ENCODE peak calls at places on chromosomes 5 and 9, in nine cellular contexts. P is cardiac fibroblast; S is neural crest cell; L is heart left ventricle; E is fibroblast of pulmonary artery; W is AG10803; U is Calu3; G is CD8-positive, alpha-beta T cell; H is H9. T is an unnamed sample.

GRCh38 chr9:12778389-12778788 is 3.6 kb downstream of the LURAP1L start:
- DNase-seq in P (no peak), S (no peak), L (no peak), E (no peak), W (no peak), U (no peak), G (no peak), H (no peak), T (no peak)

GRCh38 chr5:73759771-73760170 is 133.8 kb downstream of the ARHGEF28 start:
- DNase-seq in P (no peak), S (no peak), L (no peak), E (no peak), W (no peak), U (no peak), G (no peak), H (no peak), T (no peak)

GRCh38 chr5:134464988-134465855 is 53.5 kb upstream of the CDKN2AIPNL start:
- DNase-seq in P (no peak), S (no peak), L (peak), E (no peak), W (no peak), U (no peak), G (no peak), H (no peak), T (no peak)

GRCh38 chr9:133255371-133255940 is 19.5 kb downstream of the ABO start:
- DNase-seq in P (no peak), S (no peak), L (no peak), E (no peak), W (no peak), U (no peak), G (no peak), H (no peak), T (no peak)

GRCh38 chr5:152255411-152255810 is 149.7 kb downstream of the NMUR2 start:
- DNase-seq in P (no peak), S (no peak), L (no peak), E (no peak), W (no peak), U (no peak), G (no peak), H (no peak), T (no peak)

GRCh38 chr9:133986774-133987454 is 5.2 kb downstream of the VAV2 start:
- DNase-seq in P (no peak), S (no peak), L (no peak), E (no peak), W (no peak), U (no peak), G (no peak), H (no peak), T (no peak)

GRCh38 chr9:111662851-111663823 is 1.7 kb downstream of the GNG10 start:
- DNase-seq in P (no peak), S (no peak), L (no peak), E (no peak), W (no peak), U (no peak), G (no peak), H (peak), T (no peak)

GRCh38 chr9:113875917-113876805 is at the start of gene ZNF618:
- DNase-seq in P (peak), S (peak), L (peak), E (no peak), W (peak), U (peak), G (no peak), H (no peak), T (no peak)

GRCh38 chr9:37575921-37576721 is at the start of gene FBXO10:
- DNase-seq in P (peak), S (peak), L (peak), E (peak), W (peak), U (peak), G (peak), H (peak), T (peak)

GRCh38 chr5:39211773-39212172 is 7.6 kb downstream of the FYB1 start:
- DNase-seq in P (no peak), S (no peak), L (no peak), E (no peak), W (no peak), U (no peak), G (no peak), H (no peak), T (no peak)

GRCh38 chr9:132806306-132806705 is 71.8 kb downstream of the AK8 start:
- DNase-seq in P (no peak), S (no peak), L (no peak), E (no peak), W (no peak), U (no peak), G (no peak), H (no peak), T (no peak)

GRCh38 chr9:77883846-77884771 is 147.5 kb downstream of the GNAQ start:
- DNase-seq in P (peak), S (no peak), L (no peak), E (peak), W (peak), U (no peak), G (no peak), H (no peak), T (peak)

GRCh38 chr5:170287532-170287931 is 10.0 kb downstream of the LCP2 start:
- DNase-seq in P (peak), S (no peak), L (peak), E (peak), W (peak), U (no peak), G (no peak), H (no peak), T (no peak)

GRCh38 chr5:151067632-151068031 is 13.2 kb downstream of the TNIP1 start:
- DNase-seq in P (no peak), S (no peak), L (peak), E (no peak), W (no peak), U (no peak), G (no peak), H (no peak), T (no peak)

GRCh38 chr5:76532061-76532460 is 91.1 kb downstream of the F2RL2 start:
- DNase-seq in P (no peak), S (no peak), L (no peak), E (no peak), W (no peak), U (no peak), G (no peak), H (no peak), T (no peak)

GRCh38 chr5:124847907-124848306 is 101.5 kb upstream of the ZNF608 start:
- DNase-seq in P (no peak), S (no peak), L (no peak), E (no peak), W (no peak), U (no peak), G (no peak), H (no peak), T (no peak)

GRCh38 chr9:27460225-27461023 is 63.7 kb upstream of the IFNK start:
- DNase-seq in P (peak), S (no peak), L (peak), E (peak), W (peak), U (no peak), G (no peak), H (no peak), T (no peak)

GRCh38 chr9:84442712-84443111 is 102.2 kb upstream of the SLC28A3 start:
- DNase-seq in P (no peak), S (no peak), L (no peak), E (no peak), W (no peak), U (no peak), G (no peak), H (no peak), T (no peak)

GRCh38 chr5:160824590-160824989 is 27.4 kb downstream of the ATP10B start:
- DNase-seq in P (no peak), S (no peak), L (no peak), E (no peak), W (no peak), U (no peak), G (no peak), H (no peak), T (no peak)

GRCh38 chr5:65034782-65035181 is 266.1 kb downstream of the CWC27 start:
- DNase-seq in P (no peak), S (no peak), L (peak), E (no peak), W (no peak), U (no peak), G (no peak), H (peak), T (no peak)

GRCh38 chr5:65032250-65032649 is 263.5 kb downstream of the CWC27 start:
- DNase-seq in P (peak), S (no peak), L (no peak), E (peak), W (peak), U (no peak), G (no peak), H (no peak), T (peak)

GRCh38 chr5:65037845-65038815 is 269.4 kb downstream of the CWC27 start:
- DNase-seq in P (peak), S (no peak), L (peak), E (no peak), W (no peak), U (peak), G (no peak), H (peak), T (no peak)

GRCh38 chr5:65034029-65034781 is 265.5 kb downstream of the CWC27 start:
- DNase-seq in P (peak), S (no peak), L (no peak), E (peak), W (peak), U (no peak), G (no peak), H (no peak), T (no peak)

DNA sequence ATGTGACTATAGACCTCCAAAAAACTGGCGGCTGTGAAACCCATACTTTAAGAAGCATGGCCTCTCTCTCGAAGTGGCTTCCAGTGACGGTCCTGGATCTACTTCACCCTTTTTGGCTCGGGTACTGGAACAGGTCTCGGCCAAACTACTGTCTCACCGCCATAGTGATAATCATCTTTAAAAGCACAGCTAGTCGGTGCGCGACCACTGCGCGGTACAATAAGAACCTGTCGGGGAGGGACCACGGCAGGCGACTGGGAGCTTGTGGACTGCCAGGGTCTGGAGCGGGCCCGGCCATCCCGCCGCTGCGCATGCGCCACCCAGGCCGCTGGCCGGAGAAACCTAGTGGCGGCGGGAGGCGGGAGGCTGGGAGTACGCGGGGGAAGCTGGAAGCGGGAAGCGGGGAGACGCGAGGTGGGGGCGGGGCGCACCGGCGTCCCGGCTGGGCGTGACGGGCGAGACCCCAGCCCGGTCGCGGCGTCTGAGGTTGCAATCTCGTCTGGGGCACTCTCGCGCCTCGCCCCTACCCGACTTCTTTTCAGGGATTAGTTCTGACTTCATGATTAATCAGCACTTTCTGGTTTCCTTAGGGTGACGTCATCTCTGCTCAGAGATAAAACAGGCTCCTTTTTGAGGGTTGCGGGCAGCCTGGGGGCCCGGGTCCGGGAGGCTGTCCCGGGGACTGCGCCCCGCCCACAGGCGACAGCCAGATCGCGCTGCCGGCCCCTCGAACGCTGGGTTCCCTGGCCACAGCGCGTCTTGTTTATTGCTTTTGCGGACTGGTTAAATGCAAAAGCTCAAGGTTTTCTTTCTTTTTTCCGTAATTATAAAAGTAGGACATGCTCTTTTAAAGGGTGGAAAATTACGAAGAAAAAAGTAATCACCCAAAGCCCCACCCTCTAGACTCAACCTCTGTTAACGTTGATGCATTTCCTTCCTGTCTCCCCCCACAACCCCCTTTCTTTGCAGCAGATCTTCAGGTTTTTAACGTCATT is 266.8 kb downstream of the CWC27 start:
- DNase-seq in P (peak), S (peak), L (peak), E (peak), W (peak), U (peak), G (peak), H (peak), T (peak)
- TF ChIP-seq CTCF in P (no peak), S (no peak), L (peak), E (no peak), W (no peak), U (no peak), G (no peak), H (no peak), T (no peak)

DNA sequence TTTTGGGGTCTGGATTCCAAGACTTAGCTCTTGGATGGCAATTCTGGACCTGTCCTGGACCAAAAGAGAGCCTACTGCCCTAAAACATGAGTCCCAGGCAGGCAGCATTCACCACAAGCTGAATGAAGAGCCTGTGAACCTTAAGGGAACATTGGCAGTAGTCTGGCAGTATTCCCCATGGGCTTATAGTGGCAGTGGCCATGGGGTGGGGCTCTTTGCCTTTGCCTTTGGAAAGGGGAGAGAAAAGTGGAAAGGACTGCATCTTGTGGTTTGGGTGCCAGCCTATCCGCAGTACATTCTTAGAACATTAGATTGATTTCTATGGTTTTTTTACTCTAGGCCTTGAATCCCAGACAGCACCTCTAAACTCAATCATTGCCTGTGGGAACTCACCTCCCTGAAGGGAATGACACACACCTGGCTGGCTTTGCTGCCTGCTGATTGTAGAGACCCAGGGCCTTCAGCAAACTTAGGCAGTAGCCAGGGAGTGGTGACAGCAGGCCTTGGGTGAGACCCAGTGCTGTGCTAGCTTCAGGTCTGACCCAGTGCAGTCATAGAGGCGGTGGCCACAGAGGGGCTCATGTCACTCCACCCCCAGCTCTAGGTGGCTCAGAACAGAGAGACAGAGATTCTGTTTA is 216.3 kb downstream of the CETN3 start:
- DNase-seq in P (no peak), S (no peak), L (no peak), E (no peak), W (no peak), U (peak), G (no peak), H (no peak), T (no peak)
- TF ChIP-seq CTCF in P (no peak), S (no peak), L (no peak), E (no peak), W (no peak), U (no peak), G (no peak), H (peak), T (no peak)

GRCh38 chr5:132489051-132489770 is 1.4 kb downstream of the IRF1 start:
- DNase-seq in P (no peak), S (no peak), L (no peak), E (no peak), W (no peak), U (no peak), G (peak), H (peak), T (no peak)

GRCh38 chr5:132491368-132492364 is 1.1 kb upstream of the IRF1 start:
- DNase-seq in P (no peak), S (no peak), L (no peak), E (no peak), W (no peak), U (no peak), G (peak), H (peak), T (no peak)

GRCh38 chr5:132488590-132488989 is 2.0 kb downstream of the IRF1 start:
- DNase-seq in P (no peak), S (no peak), L (no peak), E (no peak), W (no peak), U (no peak), G (no peak), H (no peak), T (no peak)

GRCh38 chr5:132490484-132491367 is at the start of gene IRF1:
- DNase-seq in P (peak), S (peak), L (peak), E (peak), W (peak), U (peak), G (peak), H (peak), T (peak)

DNA sequence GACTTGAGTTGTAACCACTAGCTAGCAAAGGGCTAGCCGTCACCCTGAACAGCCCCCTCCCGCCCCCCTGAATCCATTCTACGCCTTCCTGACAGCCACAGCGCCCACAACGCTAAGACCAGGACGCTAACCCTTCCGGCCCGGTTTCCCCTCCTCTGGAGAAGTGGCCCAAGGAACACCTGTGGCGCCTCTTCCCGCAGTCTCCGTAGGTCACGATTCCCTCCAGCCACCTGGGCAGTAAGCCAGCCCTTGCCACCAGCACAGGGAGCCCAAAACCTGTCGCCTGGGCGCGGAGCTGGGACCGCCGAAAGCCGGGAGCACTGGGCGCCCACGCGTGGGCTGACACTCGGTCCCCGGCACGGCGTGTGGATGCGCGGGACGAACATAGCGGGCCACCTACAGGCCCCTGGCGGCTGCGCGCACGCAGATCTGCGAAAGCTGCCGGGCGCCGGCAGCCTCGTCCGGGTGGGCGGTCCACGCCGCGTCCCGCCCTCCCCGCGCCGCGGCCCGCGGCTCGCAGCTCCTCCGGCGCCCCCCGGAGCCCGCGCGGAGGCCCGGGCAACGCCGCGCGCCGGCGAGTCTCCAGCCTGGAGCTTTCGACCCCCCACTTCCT is 596 bp downstream of the IRF1 start:
- DNase-seq in P (peak), S (no peak), L (peak), E (peak), W (peak), U (no peak), G (peak), H (peak), T (no peak)
- TF ChIP-seq CTCF in P (no peak), S (peak), L (peak), E (peak), W (peak), U (peak), G (no peak), H (no peak), T (no peak)

GRCh38 chr9:86043999-86044398 is 55.4 kb downstream of the GOLM1 start:
- DNase-seq in P (no peak), S (no peak), L (no peak), E (no peak), W (no peak), U (no peak), G (no peak), H (no peak), T (no peak)

GRCh38 chr9:86046930-86047341 is 52.4 kb downstream of the GOLM1 start:
- DNase-seq in P (no peak), S (no peak), L (no peak), E (no peak), W (no peak), U (no peak), G (no peak), H (no peak), T (no peak)

GRCh38 chr9:86045654-86046053 is 53.7 kb downstream of the GOLM1 start:
- DNase-seq in P (no peak), S (no peak), L (no peak), E (no peak), W (no peak), U (no peak), G (no peak), H (no peak), T (no peak)

GRCh38 chr9:86047361-86047760 is 52.0 kb downstream of the GOLM1 start:
- DNase-seq in P (no peak), S (no peak), L (no peak), E (no peak), W (no peak), U (no peak), G (no peak), H (no peak), T (no peak)

DNA sequence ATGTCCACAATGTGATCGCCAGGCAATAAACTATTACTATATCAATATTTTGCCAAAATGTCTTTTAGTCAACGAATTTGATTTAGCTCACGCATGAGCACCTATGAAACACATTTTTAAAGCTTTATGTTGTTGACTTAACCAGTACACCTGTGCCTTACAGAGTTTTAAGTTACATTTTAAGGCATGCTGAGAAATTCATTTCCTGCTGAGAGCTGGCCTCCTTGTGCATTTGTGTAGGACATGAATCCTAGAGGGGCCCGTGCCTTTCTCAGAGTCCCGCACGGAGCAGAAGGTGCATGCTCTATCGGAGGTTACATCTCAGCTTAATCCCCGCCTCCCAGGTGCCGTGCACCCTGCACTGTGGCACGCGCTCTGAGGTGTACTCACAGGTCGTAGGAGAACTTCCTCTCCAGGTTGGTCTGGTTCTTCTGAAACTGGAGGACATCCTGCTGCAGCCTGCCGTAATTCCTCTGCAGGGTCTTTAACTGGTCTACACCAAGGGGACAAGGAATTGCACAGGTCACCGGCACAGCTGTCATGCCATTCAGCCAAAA is 53.2 kb downstream of the GOLM1 start:
- DNase-seq in P (no peak), S (no peak), L (no peak), E (no peak), W (no peak), U (no peak), G (no peak), H (no peak), T (no peak)
- TF ChIP-seq CTCF in P (no peak), S (no peak), L (no peak), E (no peak), W (no peak), U (no peak), G (no peak), H (no peak), T (no peak)

T was measured in HFFc6.